ENCODE peak calls at places on chromosomes 6 and 20, in six cellular contexts. V is fibroblast of the aortic adventitia, U is Peyer's patch, E is HCT116, J is PC-3, Q is left ventricle myocardium inferior. X is an unnamed sample.

GRCh38 chr6:157239671-157240058 is 83.7 kb downstream of the TMEM242 start:
- DNase-seq in V (no peak), U (no peak), E (no peak), J (no peak), Q (no peak), X (no peak)

GRCh38 chr6:56890066-56890465 is 64.8 kb upstream of the BEND6 start:
- DNase-seq in V (peak), U (no peak), E (no peak), J (no peak), Q (no peak), X (peak)

GRCh38 chr6:13165518-13166186 is 162.7 kb downstream of the TBC1D7 start:
- DNase-seq in V (no peak), U (no peak), E (no peak), J (no peak), Q (no peak), X (no peak)

GRCh38 chr6:14316911-14317535 is 199.5 kb downstream of the CD83 start:
- DNase-seq in V (no peak), U (peak), E (no peak), J (peak), Q (no peak), X (no peak)

GRCh38 chr6:2034256-2034655 is 211.1 kb downstream of the GMDS start:
- DNase-seq in V (no peak), U (no peak), E (no peak), J (no peak), Q (no peak), X (no peak)

GRCh38 chr6:113017316-113017715 is 670.2 kb downstream of the RFPL4B start:
- DNase-seq in V (no peak), U (no peak), E (no peak), J (no peak), Q (no peak), X (peak)

GRCh38 chr6:113493991-113494390 is 363.2 kb upstream of the MARCKS start:
- DNase-seq in V (no peak), U (no peak), E (no peak), J (peak), Q (no peak), X (no peak)

GRCh38 chr20:23340524-23340923 is 10.1 kb upstream of the NXT1 start:
- DNase-seq in V (peak), U (peak), E (peak), J (peak), Q (peak), X (peak)

GRCh38 chr20:50301712-50302111 is 111.1 kb downstream of the CEBPB start:
- DNase-seq in V (no peak), U (no peak), E (no peak), J (no peak), Q (no peak), X (no peak)

GRCh38 chr6:14129572-14129971 is 12.0 kb downstream of the CD83 start:
- DNase-seq in V (peak), U (peak), E (peak), J (peak), Q (peak), X (peak)

GRCh38 chr20:38217791-38218565 is 42.6 kb downstream of the KIAA1755 start:
- DNase-seq in V (peak), U (no peak), E (peak), J (peak), Q (peak), X (peak)

GRCh38 chr20:1633535-1633934 is 13.7 kb upstream of the SIRPB1 start:
- DNase-seq in V (peak), U (no peak), E (peak), J (peak), Q (no peak), X (no peak)

GRCh38 chr6:1182722-1183521 is 129.0 kb upstream of the FOXQ1 start:
- DNase-seq in V (peak), U (no peak), E (no peak), J (no peak), Q (no peak), X (peak)

GRCh38 chr6:68774843-68775242 is 139.8 kb downstream of the ADGRB3 start:
- DNase-seq in V (no peak), U (no peak), E (no peak), J (no peak), Q (no peak), X (no peak)

GRCh38 chr6:68779366-68779765 is 144.3 kb downstream of the ADGRB3 start:
- DNase-seq in V (no peak), U (no peak), E (no peak), J (no peak), Q (no peak), X (no peak)

GRCh38 chr6:68776382-68776781 is 141.3 kb downstream of the ADGRB3 start:
- DNase-seq in V (no peak), U (no peak), E (no peak), J (no peak), Q (no peak), X (no peak)

GRCh38 chr6:68777956-68778355 is 142.9 kb downstream of the ADGRB3 start:
- DNase-seq in V (peak), U (no peak), E (no peak), J (peak), Q (no peak), X (peak)

DNA sequence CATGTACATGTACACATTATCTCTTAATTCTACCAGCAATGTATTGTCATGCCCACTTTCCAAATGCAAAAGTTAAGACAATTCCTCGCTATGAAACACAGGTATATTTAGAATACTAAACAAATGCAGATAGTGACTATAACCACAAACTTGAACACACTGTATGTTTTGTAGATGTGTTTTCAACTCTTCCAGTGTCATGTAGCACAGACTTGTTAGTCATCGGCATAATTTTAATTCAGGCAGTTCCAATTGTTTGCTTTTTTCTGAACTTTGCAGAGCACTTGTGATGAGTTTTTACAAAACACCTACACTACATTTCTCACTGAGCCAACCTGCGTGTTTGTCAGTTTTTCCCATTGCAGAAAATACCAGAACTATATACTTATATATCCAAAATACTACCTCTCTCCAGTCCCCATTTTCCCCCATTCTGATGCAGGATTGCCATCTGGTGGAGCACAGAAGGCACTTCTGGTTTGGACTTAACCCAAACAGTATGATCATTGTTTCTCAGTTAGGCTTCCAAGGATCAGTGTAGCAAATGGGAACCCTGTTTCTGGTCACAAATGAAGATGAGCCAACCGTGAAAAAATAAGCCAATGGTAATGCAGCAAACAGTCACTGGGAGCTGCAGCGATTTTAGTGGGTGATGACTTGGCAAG is 143.4 kb downstream of the ADGRB3 start:
- DNase-seq in V (peak), U (no peak), E (no peak), J (peak), Q (no peak), X (peak)
- TF ChIP-seq CTCF in V (peak), U (peak), E (no peak), J (peak), Q (peak), X (peak)

GRCh38 chr6:33347816-33348215 is 30.3 kb upstream of the ZBTB22 start:
- DNase-seq in V (no peak), U (no peak), E (no peak), J (no peak), Q (no peak), X (no peak)

GRCh38 chr6:33339193-33339592 is 21.6 kb upstream of the ZBTB22 start:
- DNase-seq in V (no peak), U (no peak), E (no peak), J (no peak), Q (no peak), X (no peak)

GRCh38 chr6:33343953-33344611 is 26.5 kb upstream of the ZBTB22 start:
- DNase-seq in V (no peak), U (peak), E (no peak), J (no peak), Q (no peak), X (no peak)

GRCh38 chr6:33344771-33345697 is 27.5 kb upstream of the ZBTB22 start:
- DNase-seq in V (peak), U (peak), E (peak), J (peak), Q (peak), X (peak)
- H3K4me3 ChIP-seq in V (no peak), U (peak), E (no peak), J (peak), Q (no peak), X (no peak)

DNA sequence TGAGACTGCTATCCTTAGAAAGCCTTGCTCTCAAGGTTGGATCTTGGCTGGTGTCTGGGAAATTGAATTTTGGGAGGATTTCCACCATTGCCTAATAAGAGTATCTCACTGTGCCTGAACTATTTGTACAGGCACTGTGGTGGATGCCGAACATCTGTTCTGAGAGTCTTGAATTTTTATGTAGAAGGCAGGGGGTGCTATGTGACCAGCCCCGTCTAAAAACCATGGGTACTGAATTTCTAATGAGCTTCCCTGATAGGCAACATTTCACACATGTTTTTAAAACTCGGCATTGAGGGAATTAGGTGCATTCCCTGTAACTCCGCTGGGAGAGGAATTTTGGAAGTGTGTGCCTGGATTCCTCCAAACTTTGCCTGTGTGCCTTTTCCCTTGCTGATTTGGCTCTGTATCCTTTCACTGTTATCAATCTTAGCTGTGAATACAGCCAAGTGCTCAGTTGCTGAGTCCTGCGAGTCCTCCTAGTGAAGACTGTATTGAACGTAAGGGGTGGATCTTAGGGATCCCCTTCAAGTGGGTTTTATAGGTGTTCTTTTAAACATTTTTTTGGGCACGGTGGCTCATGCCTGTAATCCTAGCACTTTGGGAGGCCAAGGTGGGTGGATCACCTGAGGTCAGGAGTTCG is 27.6 kb upstream of the SCAF8 start:
- DNase-seq in V (peak), U (no peak), E (no peak), J (peak), Q (no peak), X (no peak)
- TF ChIP-seq CTCF in V (peak), U (no peak), E (no peak), J (peak), Q (peak), X (no peak)

GRCh38 chr6:35486005-35486925 is 10.6 kb downstream of the TEAD3 start:
- DNase-seq in V (peak), U (peak), E (no peak), J (peak), Q (peak), X (no peak)
- H3K4me3 ChIP-seq in V (peak), U (peak), E (peak), J (peak), Q (peak), X (no peak)

DNA sequence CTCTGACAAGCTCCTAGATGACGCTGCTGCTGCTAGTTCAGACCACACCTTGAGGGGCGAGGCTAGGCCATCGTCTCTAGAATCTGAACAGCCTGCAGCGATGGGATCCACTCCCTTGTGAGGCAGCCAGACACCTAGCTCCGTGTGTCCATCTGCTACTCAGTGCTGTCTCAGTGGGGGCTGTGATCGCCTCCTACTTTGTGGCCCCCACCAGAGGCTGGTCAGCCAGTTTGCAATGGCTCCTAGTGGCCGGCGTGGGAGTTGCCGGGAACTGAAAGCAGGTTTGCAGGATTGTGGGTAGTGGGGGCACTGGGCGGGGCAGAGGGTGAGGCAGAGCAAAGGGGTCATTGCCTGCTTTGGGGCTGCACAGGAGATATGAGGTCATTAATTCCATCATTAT is 2.8 kb downstream of the CCN5 start:
- DNase-seq in V (no peak), U (no peak), E (no peak), J (no peak), Q (no peak), X (no peak)
- TF ChIP-seq CTCF in V (peak), U (no peak), E (peak), J (peak), Q (peak), X (peak)

GRCh38 chr6:158661156-158661555 is 11.3 kb downstream of the SYTL3 start:
- DNase-seq in V (no peak), U (peak), E (no peak), J (peak), Q (no peak), X (no peak)

GRCh38 chr6:158660331-158660730 is 10.5 kb downstream of the SYTL3 start:
- DNase-seq in V (no peak), U (peak), E (no peak), J (peak), Q (no peak), X (peak)

GRCh38 chr6:158663465-158664167 is 13.8 kb downstream of the SYTL3 start:
- DNase-seq in V (no peak), U (no peak), E (no peak), J (peak), Q (no peak), X (no peak)

GRCh38 chr6:158665332-158665731 is 15.5 kb downstream of the SYTL3 start:
- DNase-seq in V (no peak), U (no peak), E (no peak), J (no peak), Q (no peak), X (no peak)

DNA sequence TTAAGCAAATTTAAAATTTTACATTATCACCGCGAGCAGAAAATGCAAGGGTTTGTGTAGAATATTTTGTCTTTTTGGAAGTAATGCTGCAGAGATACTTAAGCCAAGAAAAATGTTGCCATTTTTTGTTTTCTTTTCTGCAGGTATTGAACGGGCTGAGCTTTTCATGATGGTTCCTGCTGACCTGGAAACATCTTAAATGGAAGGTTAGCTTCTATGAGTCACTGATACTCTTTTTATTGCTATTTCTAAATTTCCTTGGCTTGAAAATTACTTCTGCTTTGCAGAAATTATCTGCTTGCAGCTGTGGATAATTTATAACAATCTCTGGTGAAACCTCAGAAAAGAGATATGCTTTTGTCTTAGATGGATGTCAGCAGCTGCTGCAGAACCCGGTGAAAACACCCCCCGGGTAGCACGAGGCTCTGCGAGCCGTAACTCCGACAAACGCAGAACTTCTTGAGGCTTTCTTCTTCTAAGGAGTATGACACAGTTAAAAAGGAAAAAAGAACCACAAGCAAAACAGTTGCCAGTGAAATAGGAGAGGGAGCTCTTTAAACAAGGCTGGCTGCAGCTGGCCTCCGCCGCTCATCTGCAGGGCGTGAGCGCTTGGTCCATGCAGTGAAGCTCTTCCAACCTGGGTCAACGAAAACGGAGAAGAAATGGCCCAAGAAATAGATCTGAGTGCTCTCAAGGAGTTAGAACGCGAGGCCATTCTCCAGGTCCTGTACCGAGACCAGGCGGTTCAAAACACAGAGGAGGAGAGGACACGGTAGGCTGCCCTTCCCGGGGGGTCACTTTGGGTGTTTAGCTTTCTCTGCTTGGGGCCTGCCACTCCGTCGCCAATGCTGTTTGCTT is 13.0 kb downstream of the SYTL3 start:
- DNase-seq in V (peak), U (no peak), E (no peak), J (peak), Q (no peak), X (peak)
- H3K4me3 ChIP-seq in V (peak), U (peak), E (no peak), J (peak), Q (peak), X (peak)

GRCh38 chr20:16902657-16903056 is 154.5 kb downstream of the OTOR start:
- DNase-seq in V (no peak), U (no peak), E (no peak), J (no peak), Q (no peak), X (no peak)

GRCh38 chr20:16904751-16905150 is 156.6 kb downstream of the OTOR start:
- DNase-seq in V (no peak), U (no peak), E (no peak), J (peak), Q (no peak), X (no peak)
- TF ChIP-seq CTCF in V (no peak), U (no peak), E (peak), J (peak), Q (no peak), X (no peak)

GRCh38 chr20:57256908-57257307 is 9.5 kb downstream of the BMP7 start:
- DNase-seq in V (no peak), U (no peak), E (no peak), J (no peak), Q (no peak), X (no peak)
- H3K4me3 ChIP-seq in V (no peak), U (no peak), E (no peak), J (no peak), Q (no peak), X (no peak)

DNA sequence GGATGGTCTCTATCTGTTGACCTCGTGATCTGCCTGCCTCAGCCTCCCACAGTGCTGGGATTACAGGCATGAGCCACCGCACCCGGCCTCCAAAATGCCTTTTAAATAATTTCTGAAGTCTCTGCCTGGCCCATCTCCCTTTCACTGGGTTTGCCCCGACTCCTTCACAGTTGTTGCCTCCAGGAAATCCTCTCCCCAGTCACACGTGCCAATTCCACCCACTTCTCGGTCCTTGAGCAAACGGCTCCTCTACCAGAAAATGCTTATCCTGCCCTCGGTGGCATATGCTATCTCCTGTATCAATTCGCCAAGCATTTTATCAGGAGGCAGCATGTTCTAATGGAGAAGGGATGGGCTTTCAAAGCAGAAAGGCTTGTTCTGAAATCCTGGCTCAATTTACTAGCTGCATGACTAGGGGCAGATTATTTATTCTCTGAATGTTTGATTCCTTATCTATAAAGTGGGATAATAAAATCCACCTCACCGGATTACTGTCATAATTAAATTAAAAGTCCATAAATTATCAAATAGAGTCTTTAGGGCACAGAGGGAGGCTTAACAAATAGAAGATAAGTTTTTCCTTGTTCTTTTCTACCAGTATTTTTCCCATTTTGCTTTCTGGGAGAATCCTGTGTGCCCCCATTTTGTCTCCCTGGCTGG is 66.3 kb downstream of the PPP1R3G start:
- DNase-seq in V (peak), U (no peak), E (no peak), J (peak), Q (no peak), X (peak)
- TF ChIP-seq CTCF in V (no peak), U (no peak), E (no peak), J (no peak), Q (no peak), X (no peak)

X was measured in AG10803.